ENCODE peak calls at places on chromosomes 4 and X, in nine cellular contexts. N is ovary; I is tibial nerve; M is lung; J is pancreas; Q is transverse colon; V is CD8-positive, alpha-beta T cell; G is psoas muscle; E is left ventricle myocardium inferior. Z is an unnamed sample.

GRCh38 chrX:38929966-38930421 is 128.7 kb downstream of the MID1IP1 start:
- DNase-seq in G (peak; percentile 19), N (no peak), Q (no peak), J (no peak), E (no peak), M (no peak), V (no peak), I (no peak), Z (no peak)

GRCh38 chr4:113643505-113643904 is 118.0 kb downstream of the CAMK2D start:
- DNase-seq in G (no peak), E (no peak), Q (no peak), J (no peak), V (no peak), N (no peak), M (no peak), I (no peak), Z (no peak)

GRCh38 chr4:43512253-43512652 is 619.7 kb downstream of the GRXCR1 start:
- DNase-seq in E (no peak), V (no peak), I (no peak), N (no peak), Q (no peak), G (no peak), M (no peak), J (no peak), Z (no peak)

GRCh38 chr4:6095023-6095817 is 77.0 kb upstream of the C4orf50 start:
- DNase-seq in V (no peak), Q (no peak), I (no peak), J (no peak), N (no peak), G (no peak), E (no peak), M (no peak), Z (no peak)

GRCh38 chrX:154373340-154374306 is 811 bp downstream of the FLNA start:
- DNase-seq in Q (peak; percentile 73), V (no peak), M (peak; percentile 54), I (peak; percentile 53), N (peak; percentile 68), G (no peak), J (peak; percentile 78), E (peak; percentile 41), Z (peak; percentile 88)

GRCh38 chr4:26263165-26263564 is 57.6 kb upstream of the RBPJ start:
- DNase-seq in V (no peak), I (no peak), N (no peak), Q (no peak), E (no peak), J (no peak), M (no peak), G (no peak), Z (no peak)

GRCh38 chrX:6557690-6558089 is 22.8 kb upstream of the VCX3A start:
- DNase-seq in J (no peak), V (no peak), G (no peak), M (no peak), I (no peak), E (no peak), Q (no peak), N (no peak), Z (no peak)

GRCh38 chr4:102757681-102758080 is 3.1 kb downstream of the MANBA start:
- DNase-seq in I (no peak), M (no peak), N (no peak), E (no peak), G (no peak), V (no peak), J (no peak), Q (no peak), Z (no peak)

GRCh38 chr4:17024430-17024829 is 126.0 kb upstream of the LDB2 start:
- DNase-seq in Q (no peak), J (no peak), E (no peak), V (no peak), M (no peak), I (no peak), N (no peak), G (no peak), Z (no peak)

GRCh38 chr4:184409911-184410692 is 64.2 kb downstream of the IRF2 start:
- DNase-seq in G (no peak), E (no peak), M (no peak), J (no peak), Q (peak; percentile 42), N (no peak), I (no peak), V (peak; percentile 3), Z (no peak)

GRCh38 chr4:184408711-184409081 is 65.7 kb downstream of the IRF2 start:
- DNase-seq in M (no peak), G (no peak), E (no peak), J (no peak), N (no peak), V (no peak), Q (no peak), I (no peak), Z (no peak)

GRCh38 chr4:184410748-184411147 is 63.6 kb downstream of the IRF2 start:
- DNase-seq in V (no peak), I (no peak), G (no peak), J (no peak), M (no peak), N (no peak), E (no peak), Q (no peak), Z (no peak)

GRCh38 chr4:184408021-184408710 is 66.2 kb downstream of the IRF2 start:
- DNase-seq in I (no peak), E (no peak), Q (no peak), V (no peak), J (no peak), N (no peak), M (no peak), G (no peak), Z (no peak)

DNA sequence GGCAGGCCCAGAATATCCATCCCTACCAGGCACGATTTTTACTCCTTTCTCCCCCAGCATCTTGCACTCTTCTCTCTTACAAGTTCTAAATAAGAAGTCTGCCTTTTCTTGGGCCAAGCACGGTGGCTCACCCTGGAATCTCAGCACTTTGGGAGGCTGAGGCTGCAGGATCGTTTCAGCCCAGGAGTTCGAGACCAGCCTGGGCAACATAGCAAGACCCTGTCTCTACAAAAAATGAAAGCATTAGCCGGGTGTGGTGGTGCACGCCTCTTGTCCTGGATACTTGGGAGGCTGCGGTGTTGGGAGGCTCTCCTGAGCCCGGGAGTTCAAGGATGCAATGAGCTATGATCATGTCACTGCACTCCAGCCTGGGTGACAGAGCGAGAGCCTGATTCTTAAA is 64.8 kb downstream of the IRF2 start:
- DNase-seq in Q (no peak), I (no peak), J (no peak), M (no peak), E (no peak), G (no peak), V (no peak), N (no peak), Z (no peak)
- H3K36me3 ChIP-seq in Q (no peaks in the 10 kb centered on the region), I (peaks cover 6% of the 10 kb centered on the region), J (no peaks in the 10 kb centered on the region), M (peaks cover 11% of the 10 kb centered on the region), E (peaks cover 30% of the 10 kb centered on the region), G (peaks cover 7% of the 10 kb centered on the region), V (peaks cover 31% of the 10 kb centered on the region), N (no peaks in the 10 kb centered on the region), Z (peaks cover 24% of the 10 kb centered on the region)

GRCh38 chr4:138909605-138910004 is 106.0 kb upstream of the NOCT start:
- DNase-seq in G (no peak), N (no peak), V (no peak), J (no peak), M (no peak), I (no peak), E (no peak), Q (no peak), Z (no peak)
- TF ChIP-seq CTCF in G (no peak), N (no peak), V (no peak), J (no peak), M (no peak), I (no peak), E (no peak), Q (no peak), Z (no peak)

GRCh38 chr4:99351487-99351886 is 1.1 kb downstream of the ADH1C start:
- DNase-seq in N (no peak), M (no peak), G (no peak), E (no peak), V (no peak), J (no peak), I (no peak), Q (no peak), Z (no peak)
- H3K4me3 ChIP-seq in N (no peak overlapping the region), M (no peak overlapping the region), G (peak overlapping the region; percentile 20), E (peak overlapping the region; percentile 45), V (no peak overlapping the region), J (no peak overlapping the region), I (peak overlapping the region; percentile 31), Q (no peak overlapping the region), Z (no peak overlapping the region)

DNA sequence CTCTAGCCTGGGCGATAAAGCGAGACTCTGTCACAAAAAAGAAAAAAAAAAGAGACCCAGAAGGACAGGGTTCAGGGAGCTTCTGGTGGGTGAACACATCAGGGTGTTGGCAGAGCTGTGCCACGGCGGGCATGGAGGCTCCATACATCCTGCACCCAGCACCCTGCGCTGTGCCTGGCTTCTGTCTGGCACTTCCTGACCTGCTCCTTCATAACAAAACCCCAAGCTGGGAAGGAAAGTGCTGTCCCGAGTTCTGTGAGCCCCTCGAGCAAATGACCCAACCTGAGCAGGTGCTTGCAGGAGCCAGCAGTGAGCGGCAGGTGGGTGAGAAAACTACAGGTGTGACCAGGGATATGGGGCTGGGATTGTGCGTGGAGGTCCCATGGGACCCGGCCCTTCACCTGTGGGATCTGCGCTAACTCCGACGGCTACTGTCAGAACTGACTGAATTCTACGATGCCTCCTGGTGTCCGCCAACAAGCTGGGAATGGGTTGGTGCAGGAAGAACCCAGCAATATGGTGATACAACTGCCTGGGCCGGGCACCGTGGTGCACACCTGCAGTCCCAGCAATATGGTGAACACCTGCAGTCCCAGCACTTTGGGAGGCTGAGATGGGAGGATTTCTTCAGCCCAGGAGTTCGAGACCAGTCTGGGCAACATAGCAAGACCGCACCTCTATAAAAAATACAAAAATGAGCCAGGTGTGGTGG is 18.9 kb downstream of the ASMTL start:
- DNase-seq in V (no peak), M (no peak), J (no peak), I (no peak), N (no peak), G (no peak), E (no peak), Q (no peak), Z (peak; percentile 41)
- H3K36me3 ChIP-seq in V (peaks cover 7% of the 10 kb centered on the region), M (peaks cover 17% of the 10 kb centered on the region), J (no peaks in the 10 kb centered on the region), I (no peaks in the 10 kb centered on the region), N (no peaks in the 10 kb centered on the region), G (no peaks in the 10 kb centered on the region), E (peaks cover 56% of the 10 kb centered on the region), Q (no peaks in the 10 kb centered on the region), Z (peaks cover 12% of the 10 kb centered on the region)

Z was measured in kidney.